ENCODE peak calls at places on chromosomes 12 and 14, in four cellular contexts. One of them, this sample, is unnamed.

GRCh38 chr14:32366256-32366655 is 37.2 kb downstream of the AKAP6 start:
- DNase-seq in GM23338: peak
- DNase-seq in mesenchymal stem cell: peak
- DNase-seq in brain microvascular endothelial cell: peak
- DNase-seq in this sample: no peak

GRCh38 chr12:127941332-127941731 is 325.6 kb upstream of the TMEM132C start:
- DNase-seq in GM23338: no peak
- DNase-seq in mesenchymal stem cell: no peak
- DNase-seq in brain microvascular endothelial cell: no peak
- DNase-seq in this sample: no peak

GRCh38 chr12:89016970-89017778 is 335.1 kb downstream of the DUSP6 start:
- DNase-seq in GM23338: peak
- DNase-seq in mesenchymal stem cell: peak
- DNase-seq in brain microvascular endothelial cell: peak
- DNase-seq in this sample: no peak

GRCh38 chr12:102682698-102683289 is 202.4 kb upstream of the IGF1 start:
- DNase-seq in GM23338: no peak
- DNase-seq in mesenchymal stem cell: no peak
- DNase-seq in brain microvascular endothelial cell: no peak
- DNase-seq in this sample: no peak

GRCh38 chr12:6295187-6295811 is 15.2 kb upstream of the PLEKHG6 start:
- DNase-seq in GM23338: peak
- DNase-seq in mesenchymal stem cell: peak
- DNase-seq in brain microvascular endothelial cell: peak
- DNase-seq in this sample: no peak

GRCh38 chr14:23294346-23294733 is 8.3 kb downstream of the PPP1R3E start:
- DNase-seq in GM23338: peak
- DNase-seq in mesenchymal stem cell: no peak
- DNase-seq in brain microvascular endothelial cell: no peak
- DNase-seq in this sample: no peak

GRCh38 chr14:104938960-104939359 is 14.3 kb downstream of the PLD4 start:
- DNase-seq in GM23338: no peak
- DNase-seq in mesenchymal stem cell: no peak
- DNase-seq in brain microvascular endothelial cell: no peak
- DNase-seq in this sample: no peak

GRCh38 chr12:5521456-5522325 is 89.8 kb downstream of the NTF3 start:
- DNase-seq in GM23338: no peak
- DNase-seq in mesenchymal stem cell: no peak
- DNase-seq in brain microvascular endothelial cell: no peak
- DNase-seq in this sample: no peak

GRCh38 chr12:52715416-52715815 is 12.1 kb upstream of the KRT77 start:
- DNase-seq in GM23338: peak
- DNase-seq in mesenchymal stem cell: no peak
- DNase-seq in brain microvascular endothelial cell: no peak
- DNase-seq in this sample: no peak

GRCh38 chr12:58765076-58765475 is 155.2 kb downstream of the LRIG3 start:
- DNase-seq in GM23338: no peak
- DNase-seq in mesenchymal stem cell: no peak
- DNase-seq in brain microvascular endothelial cell: no peak
- DNase-seq in this sample: no peak

GRCh38 chr14:60195179-60195810 is 30.1 kb upstream of the DHRS7 start:
- DNase-seq in GM23338: peak
- DNase-seq in mesenchymal stem cell: no peak
- DNase-seq in brain microvascular endothelial cell: no peak
- DNase-seq in this sample: no peak

GRCh38 chr12:80712866-80713265 is 3.8 kb upstream of the MYF5 start:
- DNase-seq in GM23338: no peak
- DNase-seq in mesenchymal stem cell: no peak
- DNase-seq in brain microvascular endothelial cell: no peak
- DNase-seq in this sample: no peak

GRCh38 chr12:80713419-80713818 is 3.3 kb upstream of the MYF5 start:
- DNase-seq in GM23338: no peak
- DNase-seq in mesenchymal stem cell: no peak
- DNase-seq in brain microvascular endothelial cell: no peak
- DNase-seq in this sample: no peak

GRCh38 chr12:80715850-80716249 is 862 bp upstream of the MYF5 start:
- DNase-seq in GM23338: peak
- DNase-seq in mesenchymal stem cell: no peak
- DNase-seq in brain microvascular endothelial cell: no peak
- DNase-seq in this sample: no peak

GRCh38 chr12:80714846-80715245 is 1.9 kb upstream of the MYF5 start:
- DNase-seq in GM23338: peak
- DNase-seq in mesenchymal stem cell: no peak
- DNase-seq in brain microvascular endothelial cell: no peak
- DNase-seq in this sample: no peak

DNA sequence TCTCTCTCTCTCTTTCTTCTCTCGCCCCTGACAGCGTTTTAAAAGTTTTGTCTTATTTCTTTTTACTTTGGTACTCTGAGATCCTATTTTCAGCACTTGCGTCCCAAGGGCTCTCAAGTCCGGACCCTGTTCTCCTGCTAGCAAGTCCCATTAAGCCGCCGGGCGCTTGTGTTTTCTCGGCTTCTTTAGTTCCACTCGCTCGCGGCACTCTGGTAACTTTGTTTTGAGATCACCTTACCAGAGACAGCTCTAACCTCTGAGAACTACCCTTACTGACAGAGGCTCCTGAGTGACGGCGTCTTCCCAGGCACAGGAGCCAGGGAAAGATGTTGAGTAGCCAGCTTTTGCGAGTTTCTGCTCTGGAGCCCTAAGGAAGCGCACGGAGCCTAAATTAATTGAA is 2.7 kb upstream of the MYF5 start:
- DNase-seq in GM23338: peak
- DNase-seq in mesenchymal stem cell: peak
- DNase-seq in brain microvascular endothelial cell: no peak
- DNase-seq in this sample: no peak
- H3K4me3 ChIP-seq in GM23338: peak
- H3K4me3 ChIP-seq in mesenchymal stem cell: peak
- H3K4me3 ChIP-seq in brain microvascular endothelial cell: peak
- H3K4me3 ChIP-seq in this sample: no peak

GRCh38 chr14:63045234-63045611 is at the start of gene KCNH5:
- DNase-seq in GM23338: peak
- DNase-seq in mesenchymal stem cell: peak
- DNase-seq in brain microvascular endothelial cell: peak
- DNase-seq in this sample: no peak
- H3K27ac ChIP-seq in GM23338: no peak
- H3K27ac ChIP-seq in mesenchymal stem cell: no peak
- H3K27ac ChIP-seq in brain microvascular endothelial cell: no peak
- H3K27ac ChIP-seq in this sample: no peak

DNA sequence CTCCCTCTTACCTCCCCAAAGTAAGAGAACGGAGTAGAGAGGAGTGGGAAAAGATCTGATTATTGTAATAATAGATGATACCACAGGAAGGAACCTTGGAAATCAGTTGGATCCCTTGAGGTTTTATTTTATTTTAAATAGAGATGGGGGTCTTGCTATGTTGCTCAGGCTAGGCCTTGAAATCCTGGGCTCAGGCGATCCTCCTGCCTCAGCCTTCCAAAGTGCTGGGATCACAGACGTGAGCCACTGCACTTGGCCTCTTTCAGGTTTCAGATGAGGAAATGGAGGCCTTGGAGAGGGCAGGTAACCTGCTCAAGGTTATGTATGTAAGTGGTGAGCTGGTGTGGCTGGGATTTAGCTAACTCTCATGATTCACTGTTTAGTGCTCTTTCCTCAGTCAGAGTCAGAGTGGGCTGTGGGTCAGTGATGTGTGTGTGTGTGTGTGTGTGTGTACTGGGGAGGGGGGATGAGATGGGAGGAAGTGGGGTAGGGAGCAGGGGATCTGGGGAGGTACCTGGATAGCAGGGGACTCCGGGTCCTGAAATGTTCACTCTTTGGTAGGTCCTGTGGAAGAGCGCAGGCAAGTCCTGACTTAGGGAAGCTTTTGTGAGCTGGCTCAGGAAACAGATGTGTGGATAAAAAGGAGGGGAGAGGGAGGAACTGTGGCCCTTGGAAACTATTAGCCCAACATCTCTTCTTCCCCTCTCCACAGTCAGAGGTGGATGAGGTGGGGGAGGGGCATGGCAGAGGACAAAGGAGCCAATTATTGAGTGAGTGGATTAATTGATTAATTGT is 4.7 kb upstream of the CISTR start:
- DNase-seq in GM23338: peak
- DNase-seq in mesenchymal stem cell: no peak
- DNase-seq in brain microvascular endothelial cell: no peak
- DNase-seq in this sample: no peak
- H3K4me3 ChIP-seq in GM23338: peak
- H3K4me3 ChIP-seq in mesenchymal stem cell: peak
- H3K4me3 ChIP-seq in brain microvascular endothelial cell: no peak
- H3K4me3 ChIP-seq in this sample: peak

GRCh38 chr12:100247765-100248164 is 19.1 kb downstream of the DEPDC4 start:
- DNase-seq in GM23338: no peak
- DNase-seq in mesenchymal stem cell: no peak
- DNase-seq in brain microvascular endothelial cell: no peak
- DNase-seq in this sample: no peak
- H3K27ac ChIP-seq in GM23338: no peak
- H3K27ac ChIP-seq in mesenchymal stem cell: no peak
- H3K27ac ChIP-seq in brain microvascular endothelial cell: no peak
- H3K27ac ChIP-seq in this sample: no peak

GRCh38 chr14:86346818-86347384 is 817.0 kb downstream of the FLRT2 start:
- DNase-seq in GM23338: no peak
- DNase-seq in mesenchymal stem cell: peak
- DNase-seq in brain microvascular endothelial cell: no peak
- DNase-seq in this sample: no peak
- H3K4me3 ChIP-seq in GM23338: no peak
- H3K4me3 ChIP-seq in mesenchymal stem cell: no peak
- H3K4me3 ChIP-seq in brain microvascular endothelial cell: no peak
- H3K4me3 ChIP-seq in this sample: no peak

GRCh38 chr12:74538491-74539258 is 1.0 kb downstream of the ATXN7L3B start:
- DNase-seq in GM23338: no peak
- DNase-seq in mesenchymal stem cell: peak
- DNase-seq in brain microvascular endothelial cell: no peak
- DNase-seq in this sample: peak
- H3K27ac ChIP-seq in GM23338: peak
- H3K27ac ChIP-seq in mesenchymal stem cell: peak
- H3K27ac ChIP-seq in brain microvascular endothelial cell: peak
- H3K27ac ChIP-seq in this sample: peak

DNA sequence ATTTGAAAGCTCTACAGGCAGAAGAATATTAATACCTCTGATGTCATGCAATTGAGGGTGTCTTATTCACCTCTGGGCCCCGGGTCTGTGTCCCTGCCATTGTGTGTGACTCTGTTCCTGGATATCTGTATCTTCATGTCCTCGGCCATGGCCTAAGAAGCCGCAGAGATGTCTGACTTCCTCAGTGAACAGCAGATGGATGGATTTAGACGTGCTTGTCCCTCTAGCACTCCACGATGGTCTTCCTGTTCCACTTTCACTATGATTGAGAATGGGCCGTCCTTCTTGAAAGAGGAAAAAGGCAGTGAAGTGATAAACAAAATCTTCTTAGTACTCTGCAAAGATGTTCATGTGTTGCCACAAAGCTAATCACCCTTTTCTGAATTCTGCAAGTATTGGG is 217.4 kb downstream of the SLC41A2 start:
- DNase-seq in GM23338: no peak
- DNase-seq in mesenchymal stem cell: no peak
- DNase-seq in brain microvascular endothelial cell: no peak
- DNase-seq in this sample: no peak
- H3K4me3 ChIP-seq in GM23338: no peak
- H3K4me3 ChIP-seq in mesenchymal stem cell: no peak
- H3K4me3 ChIP-seq in brain microvascular endothelial cell: no peak
- H3K4me3 ChIP-seq in this sample: no peak

DNA sequence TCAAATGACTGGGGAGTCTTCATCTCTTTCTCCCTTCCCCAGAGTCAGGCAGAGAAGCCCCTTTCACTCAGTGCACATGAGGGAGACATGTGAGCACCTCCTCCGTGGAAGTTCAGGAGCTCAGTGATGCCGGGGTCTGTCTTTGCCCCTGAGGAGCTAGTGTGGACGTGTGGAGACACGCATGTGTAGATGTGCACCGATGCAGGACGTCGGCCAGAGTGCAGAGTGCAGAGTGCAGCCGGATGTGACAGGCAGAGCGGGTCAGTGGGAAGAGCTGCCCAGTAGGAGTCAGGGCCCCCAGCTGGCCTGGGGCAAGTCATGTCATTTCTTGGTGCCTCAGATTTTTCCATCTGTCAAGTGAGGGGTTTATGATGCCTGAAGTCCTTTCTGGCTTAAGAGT is 20.7 kb downstream of the TSPAN9 start:
- DNase-seq in GM23338: no peak
- DNase-seq in mesenchymal stem cell: no peak
- DNase-seq in brain microvascular endothelial cell: no peak
- DNase-seq in this sample: no peak
- H3K27ac ChIP-seq in GM23338: no peak
- H3K27ac ChIP-seq in mesenchymal stem cell: no peak
- H3K27ac ChIP-seq in brain microvascular endothelial cell: peak
- H3K27ac ChIP-seq in this sample: no peak

GRCh38 chr14:74417611-74418010 is 8.4 kb downstream of the SYNDIG1L start:
- DNase-seq in GM23338: no peak
- DNase-seq in mesenchymal stem cell: no peak
- DNase-seq in brain microvascular endothelial cell: no peak
- DNase-seq in this sample: no peak

GRCh38 chr14:74419086-74419485 is 6.9 kb downstream of the SYNDIG1L start:
- DNase-seq in GM23338: no peak
- DNase-seq in mesenchymal stem cell: no peak
- DNase-seq in brain microvascular endothelial cell: no peak
- DNase-seq in this sample: no peak

GRCh38 chr14:74417201-74417600 is 8.8 kb downstream of the SYNDIG1L start:
- DNase-seq in GM23338: no peak
- DNase-seq in mesenchymal stem cell: no peak
- DNase-seq in brain microvascular endothelial cell: no peak
- DNase-seq in this sample: no peak

GRCh38 chr14:74414793-74415437 is 11.1 kb downstream of the SYNDIG1L start:
- DNase-seq in GM23338: peak
- DNase-seq in mesenchymal stem cell: no peak
- DNase-seq in brain microvascular endothelial cell: no peak
- DNase-seq in this sample: no peak

DNA sequence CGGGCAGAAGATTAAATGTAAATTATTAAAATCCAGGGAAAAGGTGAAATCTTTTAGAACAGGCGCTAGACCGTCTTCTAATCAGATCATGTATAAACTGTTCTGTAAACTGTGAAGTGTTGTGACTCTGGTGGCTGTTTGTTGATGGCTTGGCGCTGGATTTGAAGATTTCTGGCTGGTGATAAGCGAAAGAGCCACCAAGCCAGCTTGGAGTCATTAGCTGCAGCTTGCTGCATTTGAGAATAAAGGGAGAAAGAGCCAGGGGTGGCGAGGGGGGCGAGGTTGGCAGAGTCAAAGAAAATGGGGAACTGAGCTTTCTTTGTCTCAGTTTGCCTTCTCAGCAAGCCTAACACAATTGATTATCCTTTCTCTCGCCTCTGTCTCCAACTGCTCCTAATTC is 8.0 kb downstream of the SYNDIG1L start:
- DNase-seq in GM23338: no peak
- DNase-seq in mesenchymal stem cell: no peak
- DNase-seq in brain microvascular endothelial cell: no peak
- DNase-seq in this sample: no peak
- H3K4me3 ChIP-seq in GM23338: no peak
- H3K4me3 ChIP-seq in mesenchymal stem cell: no peak
- H3K4me3 ChIP-seq in brain microvascular endothelial cell: no peak
- H3K4me3 ChIP-seq in this sample: no peak

GRCh38 chr12:25322918-25323773 is 72.4 kb upstream of the KRAS start:
- DNase-seq in GM23338: no peak
- DNase-seq in mesenchymal stem cell: no peak
- DNase-seq in brain microvascular endothelial cell: peak
- DNase-seq in this sample: peak
- H3K27ac ChIP-seq in GM23338: no peak
- H3K27ac ChIP-seq in mesenchymal stem cell: no peak
- H3K27ac ChIP-seq in brain microvascular endothelial cell: peak
- H3K27ac ChIP-seq in this sample: peak

This sample was measured in naive thymus-derived CD4-positive, alpha-beta T cell.